ENCODE peak calls at places on chromosomes 7 and 10, in eight cellular contexts. O is psoas muscle, F is cardiac muscle cell, U is upper lobe of right lung, R is heart right ventricle, X is AG09319, K is choroid plexus epithelial cell, M is BJ. P is an unnamed sample.

GRCh38 chr10:21298686-21299085 is 226.8 kb downstream of the SKIDA1 start:
- DNase-seq in O (no peak), F (no peak), U (no peak), R (no peak), X (no peak), K (no peak), M (no peak), P (no peak)

GRCh38 chr7:45084901-45085618 is 3.7 kb downstream of the NACAD start:
- DNase-seq in O (no peak), F (no peak), U (peak; percentile 59), R (no peak), X (no peak), K (no peak), M (no peak), P (no peak)

GRCh38 chr7:70349819-70350218 is 751.5 kb downstream of the AUTS2 start:
- DNase-seq in O (no peak), F (no peak), U (no peak), R (no peak), X (no peak), K (no peak), M (no peak), P (no peak)

GRCh38 chr7:19061331-19061730 is 56.1 kb downstream of the TWIST1 start:
- DNase-seq in O (no peak), F (peak; percentile 65), U (no peak), R (no peak), X (no peak), K (peak; percentile 35), M (no peak), P (no peak)

GRCh38 chr10:45001382-45002148 is 842 bp downstream of the ZNF22 start:
- DNase-seq in O (peak; percentile 73), F (peak; percentile 83), U (peak; percentile 83), R (peak; percentile 75), X (no peak), K (peak; percentile 82), M (no peak), P (no peak)

GRCh38 chr10:59129867-59130266 is 46.6 kb upstream of the PHYHIPL start:
- DNase-seq in O (no peak), F (no peak), U (no peak), R (no peak), X (no peak), K (no peak), M (no peak), P (no peak)

GRCh38 chr10:99619090-99619800 is 994 bp downstream of the SLC25A28 start:
- DNase-seq in O (no peak), F (peak; percentile 16), U (no peak), R (no peak), X (no peak), K (peak; percentile 26), M (no peak), P (no peak)

GRCh38 chr10:111275091-111275490 is 198.3 kb downstream of the ADRA2A start:
- DNase-seq in O (no peak), F (no peak), U (no peak), R (no peak), X (no peak), K (no peak), M (no peak), P (no peak)

GRCh38 chr7:130853503-130854279 is 119.7 kb upstream of the KLF14 start:
- DNase-seq in O (no peak), F (no peak), U (no peak), R (no peak), X (no peak), K (no peak), M (peak; percentile 95), P (no peak)

GRCh38 chr10:102240467-102241036 is 760 bp downstream of the PITX3 start:
- DNase-seq in O (peak; percentile 44), F (peak; percentile 15), U (no peak), R (peak; percentile 29), X (no peak), K (no peak), M (no peak), P (no peak)

GRCh38 chr7:130387628-130388403 is 7.5 kb downstream of the CPA1 start:
- DNase-seq in O (no peak), F (peak; percentile 60), U (no peak), R (no peak), X (no peak), K (peak; percentile 99), M (no peak), P (no peak)

GRCh38 chr7:132394283-132395003 is 181.8 kb downstream of the PLXNA4 start:
- DNase-seq in O (no peak), F (peak; percentile 31), U (no peak), R (no peak), X (no peak), K (no peak), M (no peak), P (no peak)

GRCh38 chr10:99443483-99443882 is 13.1 kb upstream of the GOT1 start:
- DNase-seq in O (no peak), F (no peak), U (no peak), R (no peak), X (no peak), K (no peak), M (no peak), P (no peak)

GRCh38 chr7:129998446-129998845 is 45.7 kb upstream of the UBE2H start:
- DNase-seq in O (no peak), F (no peak), U (no peak), R (no peak), X (no peak), K (no peak), M (no peak), P (no peak)

DNA sequence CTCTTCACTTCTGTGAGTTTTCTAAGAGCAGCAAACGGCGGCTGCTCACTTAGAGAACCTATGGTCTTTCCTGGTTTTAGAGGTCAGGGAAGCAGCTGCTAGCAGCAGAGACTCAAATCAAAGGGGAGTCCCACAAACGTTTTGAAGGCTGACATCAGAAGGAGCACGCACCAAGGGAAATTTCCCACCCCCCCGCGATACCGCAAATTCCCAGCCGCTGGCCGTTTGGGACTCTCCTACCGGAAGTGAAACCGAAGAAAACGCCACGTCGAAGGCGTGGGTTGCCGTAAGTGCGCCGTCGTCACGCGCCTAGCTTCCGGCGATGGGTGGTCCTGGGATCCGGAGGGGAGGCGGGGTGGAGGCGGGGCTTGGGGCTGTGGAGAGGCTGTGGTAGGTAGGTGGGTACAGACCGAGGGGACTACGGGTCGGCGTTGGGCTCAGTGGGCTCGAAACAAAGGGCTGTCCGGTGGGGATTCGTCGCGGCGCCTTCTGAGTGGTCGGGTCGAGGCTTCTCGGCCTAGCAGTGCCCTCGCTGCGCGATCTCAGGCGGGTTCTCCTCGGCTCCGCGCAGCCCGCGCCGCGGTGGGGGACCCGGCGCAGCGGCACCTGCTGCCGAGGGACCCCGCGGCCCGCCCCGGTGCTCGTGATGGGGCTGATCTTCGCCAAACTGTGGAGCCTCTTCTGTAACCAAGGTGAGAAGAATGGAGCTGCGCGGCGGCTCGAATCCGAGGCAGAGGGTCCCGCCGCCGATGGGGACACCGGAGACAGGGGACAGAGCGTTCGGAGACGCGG is at the start of gene ARL5B:
- DNase-seq in O (peak; percentile 98), F (peak; percentile 100), U (peak; percentile 99), R (peak; percentile 98), X (peak; percentile 99), K (peak; percentile 99), M (peak; percentile 92), P (peak; percentile 90)
- TF ChIP-seq CTCF in O (no peak), F (no peak), U (no peak), R (no peak), X (no peak), K (no peak), M (no peak), P (no peak)

DNA sequence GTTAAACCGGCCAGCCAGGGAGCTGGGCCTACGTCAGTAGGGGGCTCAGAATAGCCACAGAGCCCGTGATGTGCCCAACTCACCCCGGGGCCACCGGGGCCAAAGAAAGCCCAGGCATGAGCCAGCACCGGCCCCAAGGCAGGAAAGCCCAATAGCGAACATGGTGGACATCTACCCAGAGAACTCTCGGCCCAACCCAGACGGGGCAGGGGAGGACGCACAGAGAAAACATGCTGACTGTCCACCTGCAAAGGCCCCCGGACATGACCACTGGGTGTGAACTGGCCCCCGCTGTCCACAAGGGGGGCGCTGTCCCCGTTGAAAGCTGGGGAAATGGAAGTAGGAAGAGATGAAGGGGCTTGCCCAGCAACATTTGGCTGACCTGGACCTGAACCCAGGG is 169.2 kb downstream of the PRKAG2 start:
- DNase-seq in O (no peak), F (no peak), U (no peak), R (no peak), X (no peak), K (no peak), M (no peak), P (no peak)
- TF ChIP-seq CTCF in O (no peak), F (no peak), U (no peak), R (no peak), X (no peak), K (no peak), M (no peak), P (no peak)

DNA sequence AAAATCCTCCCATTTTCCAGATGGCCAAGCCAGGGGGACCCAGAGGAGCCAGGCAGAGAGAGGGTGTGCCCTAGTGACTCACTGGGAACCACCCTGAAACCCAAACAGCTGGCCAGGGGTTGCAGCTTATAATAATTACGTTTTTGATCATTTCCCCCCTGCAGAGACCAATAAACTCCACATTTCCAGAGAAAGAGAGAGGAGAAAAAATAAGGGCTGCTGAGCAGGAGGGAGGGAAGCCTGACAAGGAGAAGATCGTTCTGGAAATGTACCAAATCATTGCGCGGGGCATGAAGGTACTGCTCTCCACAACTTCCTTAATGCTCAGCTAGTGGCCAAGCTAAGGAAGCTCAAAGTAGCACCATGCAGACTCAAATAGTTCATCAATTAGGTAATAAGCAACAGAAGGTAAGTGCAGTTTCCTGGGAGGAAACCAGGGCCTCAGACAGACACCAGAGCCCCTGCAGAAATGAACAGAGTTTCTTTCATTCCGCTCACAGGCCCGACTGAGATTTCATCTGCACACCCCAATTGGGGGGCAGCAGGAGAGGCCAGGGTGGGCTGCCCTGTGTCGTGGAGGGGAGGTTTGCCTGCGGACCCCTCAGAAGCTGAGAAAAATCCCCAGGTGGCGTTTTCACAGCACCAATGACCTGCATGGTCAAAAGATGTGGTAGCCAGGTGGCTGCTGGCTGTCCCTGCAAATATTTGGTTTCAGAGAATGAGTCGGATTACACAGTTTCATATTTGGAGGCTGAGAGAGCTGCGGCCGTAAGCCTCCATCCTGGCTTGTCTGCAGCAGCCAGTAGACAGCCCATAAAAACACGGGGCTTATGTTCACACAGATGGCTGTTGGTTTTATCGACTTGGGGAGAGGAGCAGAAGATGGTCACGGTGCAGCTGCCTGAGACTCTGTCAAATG is 153.2 kb upstream of the LYZL2 start:
- DNase-seq in O (peak; percentile 59), F (peak; percentile 35), U (no peak), R (no peak), X (no peak), K (peak; percentile 68), M (no peak), P (no peak)
- TF ChIP-seq CTCF in O (no peak), F (no peak), U (no peak), R (no peak), X (no peak), K (no peak), M (no peak), P (no peak)

GRCh38 chr7:52917982-52918578 is 117.4 kb upstream of the POM121L12 start:
- DNase-seq in O (no peak), F (no peak), U (no peak), R (no peak), X (no peak), K (no peak), M (no peak), P (no peak)

GRCh38 chr7:52925332-52925731 is 110.1 kb upstream of the POM121L12 start:
- DNase-seq in O (no peak), F (no peak), U (no peak), R (no peak), X (no peak), K (no peak), M (no peak), P (no peak)

DNA sequence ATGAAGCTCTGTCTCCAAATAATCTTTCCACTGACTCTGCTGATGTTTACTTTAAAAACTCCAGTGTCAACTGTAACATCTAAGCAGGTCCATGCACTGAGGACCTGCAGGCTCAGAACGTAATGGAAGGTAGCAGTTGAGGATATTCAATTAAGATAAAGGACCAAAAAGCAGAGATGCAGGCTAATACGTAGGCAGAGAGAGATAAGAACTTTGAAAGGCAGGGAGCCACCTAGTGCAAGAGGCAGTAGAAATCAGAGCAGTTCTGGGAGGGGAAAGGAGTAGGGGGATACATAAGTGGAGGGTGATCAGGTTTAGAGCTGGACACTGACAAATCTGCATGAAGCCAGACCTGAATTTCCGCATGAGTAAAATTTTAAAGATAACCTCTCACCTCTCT is 114.5 kb upstream of the POM121L12 start:
- DNase-seq in O (no peak), F (no peak), U (no peak), R (no peak), X (no peak), K (no peak), M (no peak), P (no peak)
- TF ChIP-seq CTCF in O (no peak), F (no peak), U (no peak), R (no peak), X (no peak), K (no peak), M (no peak), P (no peak)

P was measured in progenitor cell of endocrine pancreas.